ENCODE peak calls at places on chromosome 13, in four cellular contexts. V is astrocyte of the spinal cord, P is left ventricle myocardium inferior, D is fibroblast of the aortic adventitia. F is an unnamed sample.

GRCh38 chr13:75670496-75670895 is 34.4 kb downstream of the LMO7 start:
- DNase-seq in V (no peak), D (no peak), P (no peak), F (no peak)

GRCh38 chr13:29497137-29497654 is 98.3 kb downstream of the SLC7A1 start:
- DNase-seq in D (peak), V (peak), P (peak), F (no peak)

GRCh38 chr13:113176292-113176691 is 17.8 kb downstream of the PROZ start:
- DNase-seq in D (no peak), V (no peak), P (no peak), F (no peak)

GRCh38 chr13:74258951-74259350 is 124.7 kb upstream of the KLF12 start:
- DNase-seq in P (no peak), D (no peak), V (no peak), F (no peak)

GRCh38 chr13:43128504-43128929 is 105.1 kb downstream of the DNAJC15 start:
- DNase-seq in V (no peak), D (peak), P (no peak), F (peak)

GRCh38 chr13:25215253-25215575 is 43.1 kb upstream of the AMER2 start:
- DNase-seq in D (no peak), V (no peak), P (no peak), F (no peak)

GRCh38 chr13:107799001-107799400 is 416.3 kb downstream of the LIG4 start:
- DNase-seq in V (no peak), P (no peak), D (peak), F (no peak)

GRCh38 chr13:62387642-62388041 is 972.0 kb upstream of the PCDH20 start:
- DNase-seq in D (no peak), P (no peak), V (peak), F (peak)

GRCh38 chr13:85497652-85498051 is 301.6 kb downstream of the SLITRK6 start:
- DNase-seq in D (peak), P (no peak), V (peak), F (no peak)

DNA sequence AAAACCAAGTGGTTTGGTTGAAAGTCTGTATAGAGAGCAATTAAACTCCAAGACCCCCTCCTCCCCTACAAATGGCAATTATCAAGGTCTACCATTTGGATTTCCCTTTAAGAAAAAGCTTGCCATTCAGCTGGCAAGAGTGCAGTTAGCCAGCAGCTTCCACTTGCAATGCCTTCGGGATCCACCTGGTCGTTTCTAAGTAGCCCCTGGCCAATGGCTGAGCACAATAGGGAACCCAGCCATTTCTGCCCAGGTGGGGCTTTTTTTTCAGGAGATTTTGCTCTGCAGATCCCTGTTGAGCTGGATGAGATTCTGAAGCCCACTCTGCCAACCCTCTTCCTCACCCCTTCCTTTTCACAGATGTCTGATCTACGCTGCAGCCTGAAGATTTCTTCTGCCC is 26.3 kb downstream of the TGDS start:
- DNase-seq in P (no peak), V (no peak), D (no peak), F (no peak)
- H3K4me3 ChIP-seq in P (no peak), V (no peak), D (no peak), F (no peak)

GRCh38 chr13:51794959-51795358 is 9.0 kb downstream of the DHRS12 start:
- DNase-seq in V (no peak), P (no peak), D (no peak), F (no peak)
- H3K4me3 ChIP-seq in V (no peak), P (no peak), D (no peak), F (peak)

GRCh38 chr13:111007209-111007608 is 92.3 kb upstream of the ANKRD10 start:
- DNase-seq in P (no peak), V (no peak), D (no peak), F (peak)
- H3K4me3 ChIP-seq in P (peak), V (no peak), D (no peak), F (no peak)

GRCh38 chr13:102323505-102323904 is 78.3 kb downstream of the FGF14 start:
- DNase-seq in V (no peak), D (no peak), P (no peak), F (no peak)
- H3K4me3 ChIP-seq in V (no peak), D (no peak), P (no peak), F (no peak)

DNA sequence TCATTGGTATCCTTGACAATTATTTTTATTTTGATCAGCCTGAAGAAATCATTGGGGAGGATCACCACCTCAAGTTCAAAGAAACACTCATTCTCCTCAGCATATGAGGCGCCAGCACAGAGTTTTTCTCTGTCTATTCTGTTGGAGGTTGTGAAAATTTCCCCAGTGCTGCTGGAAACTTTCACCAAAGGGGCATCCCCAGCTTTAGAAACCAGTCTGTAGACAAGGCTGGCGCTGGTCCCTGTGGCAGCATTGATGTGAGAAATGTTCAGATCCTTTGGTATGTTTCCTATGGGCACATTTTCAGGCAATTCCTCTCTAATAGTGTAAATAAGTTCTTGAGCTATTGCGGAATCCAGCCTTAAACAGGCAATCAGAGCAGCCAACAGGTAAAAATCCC is 2.1 kb downstream of the PCDH9 start:
- DNase-seq in D (no peak), P (no peak), V (no peak), F (no peak)
- H3K4me3 ChIP-seq in D (peak), P (peak), V (peak), F (no peak)

GRCh38 chr13:109869312-109870237 is 83.2 kb upstream of the IRS2 start:
- DNase-seq in D (peak), P (peak), V (peak), F (no peak)
- H3K4me3 ChIP-seq in D (peak), P (peak), V (peak), F (no peak)

GRCh38 chr13:109140777-109141354 is 511.5 kb downstream of the MYO16 start:
- DNase-seq in D (no peak), V (no peak), P (no peak), F (no peak)

GRCh38 chr13:109136873-109137272 is 507.5 kb downstream of the MYO16 start:
- DNase-seq in V (no peak), P (no peak), D (no peak), F (no peak)

GRCh38 chr13:109139346-109139745 is 509.9 kb downstream of the MYO16 start:
- DNase-seq in P (no peak), V (no peak), D (no peak), F (no peak)

GRCh38 chr13:109141716-109142115 is 512.3 kb downstream of the MYO16 start:
- DNase-seq in P (no peak), V (no peak), D (no peak), F (no peak)

GRCh38 chr13:109140054-109140776 is 510.8 kb downstream of the MYO16 start:
- DNase-seq in P (no peak), D (no peak), V (no peak), F (no peak)
- H3K4me3 ChIP-seq in P (peak), D (no peak), V (peak), F (no peak)

GRCh38 chr13:79402679-79403078 is 3.4 kb downstream of the RBM26 start:
- DNase-seq in D (no peak), V (no peak), P (no peak), F (no peak)
- H3K4me3 ChIP-seq in D (no peak), V (no peak), P (peak), F (peak)